ENCODE peak calls at places on chromosome 13, in four cellular contexts. J is K562, U is HepG2, W is GM12878. N is an unnamed sample. For H3K36me3, the result is how much of the 10 kb centered on the place peaks cover.

GRCh38 chr13:59442946-59443345 is 720.8 kb downstream of the DIAPH3 start:
- DNase-seq in J (no peak), U (no peak), W (no peak), N (no peak)

GRCh38 chr13:109454167-109454917 is 332.0 kb downstream of the IRS2 start:
- DNase-seq in J (no peak), U (no peak), W (no peak), N (no peak)

GRCh38 chr13:24899601-24900000 is 135.6 kb downstream of the RNF17 start:
- DNase-seq in J (no peak), U (no peak), W (no peak), N (no peak)

GRCh38 chr13:29707876-29708543 is 112.5 kb upstream of the SLC7A1 start:
- DNase-seq in J (peak), U (peak), W (no peak), N (peak)

GRCh38 chr13:19781526-19781925 is 1.2 kb downstream of the PSPC1 start:
- DNase-seq in J (no peak), U (no peak), W (no peak), N (no peak)

GRCh38 chr13:27117947-27118346 is 53.7 kb downstream of the USP12 start:
- DNase-seq in J (no peak), U (no peak), W (no peak), N (no peak)

GRCh38 chr13:22287343-22287922 is 616.6 kb downstream of the FGF9 start:
- DNase-seq in J (no peak), U (no peak), W (no peak), N (no peak)

GRCh38 chr13:23450340-23451046 is 17.0 kb upstream of the SACS start:
- DNase-seq in J (no peak), U (no peak), W (no peak), N (no peak)

GRCh38 chr13:36259361-36260137 is 38.1 kb downstream of the CCDC169 start:
- DNase-seq in J (no peak), U (no peak), W (no peak), N (no peak)

GRCh38 chr13:25678398-25678797 is 306.6 kb downstream of the ATP8A2 start:
- DNase-seq in J (no peak), U (no peak), W (no peak), N (no peak)

GRCh38 chr13:78183737-78184136 is 265.1 kb upstream of the EDNRB start:
- DNase-seq in J (no peak), U (no peak), W (no peak), N (no peak)

GRCh38 chr13:52906122-52906903 is 57.9 kb upstream of the PCDH8 start:
- DNase-seq in J (no peak), U (no peak), W (no peak), N (peak)

GRCh38 chr13:34340534-34340933 is 522.6 kb downstream of the RFC3 start:
- DNase-seq in J (no peak), U (no peak), W (no peak), N (no peak)

GRCh38 chr13:59734393-59734792 is 429.3 kb downstream of the DIAPH3 start:
- DNase-seq in J (no peak), U (no peak), W (peak), N (no peak)

GRCh38 chr13:46643165-46643777 is 90.3 kb downstream of the LRCH1 start:
- DNase-seq in J (no peak), U (no peak), W (no peak), N (no peak)

GRCh38 chr13:50599046-50599445 is 244.4 kb downstream of the DLEU7 start:
- DNase-seq in J (no peak), U (no peak), W (no peak), N (no peak)

GRCh38 chr13:98976338-98976737 is 1.5 kb downstream of the DOCK9 start:
- DNase-seq in J (no peak), U (no peak), W (no peak), N (no peak)

DNA sequence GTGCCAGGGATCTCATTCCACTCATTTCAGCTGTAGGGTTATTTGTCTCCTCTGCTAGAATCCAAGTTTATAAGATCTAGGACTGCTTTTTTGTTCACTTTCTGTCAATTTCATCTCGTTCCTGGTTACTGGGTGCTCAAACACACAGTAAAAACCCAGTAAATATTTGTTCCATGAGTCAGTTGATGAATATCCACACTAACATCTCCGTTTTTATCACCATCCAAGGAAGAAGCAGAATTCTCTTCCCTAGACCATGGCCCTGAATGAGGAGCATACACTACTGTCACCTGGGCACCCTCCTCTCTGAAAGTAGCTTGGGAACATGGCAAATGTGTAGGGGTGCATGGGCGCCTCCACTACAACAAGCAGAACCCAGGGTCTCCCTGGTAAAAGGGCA is 390.8 kb downstream of the FOXO1 start:
- DNase-seq in J (no peak), U (no peak), W (no peak), N (no peak)
- TF ChIP-seq JUNB in J (no peak), U (no peak), W (no peak), N (no peak)

GRCh38 chr13:111159362-111160320 is 44.5 kb downstream of the ARHGEF7 start:
- DNase-seq in J (no peak), U (no peak), W (no peak), N (no peak)
- H3K36me3 ChIP-seq in J (under half), U (under half), W (under half), N (under half)

GRCh38 chr13:70170689-70171088 is 62.4 kb upstream of the KLHL1 start:
- DNase-seq in J (no peak), U (no peak), W (no peak), N (no peak)
- TF ChIP-seq JUNB in J (no peak), U (no peak), W (no peak), N (no peak)

GRCh38 chr13:110509971-110510786 is 51.3 kb downstream of the RAB20 start:
- DNase-seq in J (peak), U (no peak), W (no peak), N (no peak)
- H3K36me3 ChIP-seq in J (under half), U (under half), W (under half), N (under half)

DNA sequence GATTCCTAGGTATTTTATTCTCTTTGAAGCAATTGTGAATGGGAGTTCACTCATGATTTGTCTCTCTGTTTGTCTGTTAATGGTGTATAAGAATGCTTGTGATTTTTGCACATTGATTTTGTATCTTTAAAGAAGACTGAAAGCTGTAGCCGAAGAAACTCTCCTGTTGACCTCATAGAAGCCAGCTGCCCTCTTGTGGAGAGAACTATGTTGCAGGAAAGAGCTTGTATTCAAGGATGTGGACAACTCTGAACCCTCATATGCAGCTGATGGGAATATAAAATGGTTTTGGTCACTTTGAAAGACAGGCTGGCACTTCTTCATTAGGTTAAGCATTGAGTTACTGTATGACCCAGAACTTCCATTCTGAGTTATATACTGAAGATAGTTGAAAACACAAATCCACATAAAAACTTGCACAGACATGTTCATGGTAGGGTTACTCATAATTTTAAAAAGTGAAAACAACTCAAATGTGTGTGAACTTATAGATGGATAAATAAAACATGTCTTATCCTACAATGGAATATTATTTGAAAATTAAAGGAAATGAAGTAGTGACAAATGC is 65.8 kb upstream of the SLITRK6 start:
- DNase-seq in J (no peak), U (peak), W (no peak), N (peak)
- TF ChIP-seq JUNB in J (no peak), U (no peak), W (no peak), N (no peak)

GRCh38 chr13:32877491-32877890 is 138.7 kb upstream of the KL start:
- DNase-seq in J (no peak), U (no peak), W (no peak), N (no peak)
- H3K36me3 ChIP-seq in J (under half), U (under half), W (under half), N (under half)

N was measured in GM23338.